ENCODE peak calls at places on chromosome 16, in four cellular contexts. H is SK-N-SH, O is K562, C is HepG2. G is an unnamed sample.

GRCh38 chr16:86151372-86151950 is 252.5 kb downstream of the IRF8 start:
- DNase-seq in H (no peak), O (no peak), C (no peak), G (no peak)

GRCh38 chr16:69017036-69017783 is 88.2 kb upstream of the HAS3 start:
- DNase-seq in H (peak; percentile 11), O (peak; percentile 11), C (no peak), G (no peak)

GRCh38 chr16:84611041-84611440 is 6.8 kb downstream of the COTL1 start:
- DNase-seq in H (peak; percentile 59), O (no peak), C (no peak), G (no peak)

GRCh38 chr16:49855280-49855821 is 561 bp downstream of the ZNF423 start:
- DNase-seq in H (peak; percentile 83), O (peak; percentile 64), C (no peak), G (peak; percentile 88)

GRCh38 chr16:62034236-62035114 is 1.8 kb downstream of the CDH8 start:
- DNase-seq in H (no peak), O (no peak), C (no peak), G (peak; percentile 19)

GRCh38 chr16:58123896-58124600 is 5.1 kb downstream of the CFAP20 start:
- DNase-seq in H (no peak), O (no peak), C (no peak), G (no peak)

GRCh38 chr16:54284319-54284930 is 2.2 kb downstream of the IRX3 start:
- DNase-seq in H (peak; percentile 57), O (no peak), C (no peak), G (peak; percentile 46)

GRCh38 chr16:67195676-67196075 is 3.3 kb upstream of the ELMO3 start:
- DNase-seq in H (no peak), O (no peak), C (no peak), G (no peak)

GRCh38 chr16:89096768-89097527 is 3.3 kb downstream of the ACSF3 start:
- DNase-seq in H (no peak), O (no peak), C (no peak), G (no peak)

GRCh38 chr16:27073733-27074132 is 7.0 kb downstream of the C16orf82 start:
- DNase-seq in H (no peak), O (no peak), C (no peak), G (no peak)

GRCh38 chr16:56869513-56870270 is 4.7 kb downstream of the SLC12A3 start:
- DNase-seq in H (no peak), O (peak; percentile 81), C (peak; percentile 77), G (peak; percentile 70)

GRCh38 chr16:17037499-17037898 is 433.3 kb downstream of the XYLT1 start:
- DNase-seq in H (no peak), O (no peak), C (no peak), G (no peak)

GRCh38 chr16:72241930-72242329 is 70.0 kb upstream of the PMFBP1 start:
- DNase-seq in H (peak; percentile 52), O (peak; percentile 16), C (peak; percentile 52), G (no peak)

GRCh38 chr16:18804540-18804939 is 3.2 kb upstream of the ARL6IP1 start:
- DNase-seq in H (no peak), O (no peak), C (no peak), G (no peak)

GRCh38 chr16:50769-51591 is 2.4 kb downstream of the POLR3K start:
- DNase-seq in H (no peak), O (no peak), C (no peak), G (no peak)

DNA sequence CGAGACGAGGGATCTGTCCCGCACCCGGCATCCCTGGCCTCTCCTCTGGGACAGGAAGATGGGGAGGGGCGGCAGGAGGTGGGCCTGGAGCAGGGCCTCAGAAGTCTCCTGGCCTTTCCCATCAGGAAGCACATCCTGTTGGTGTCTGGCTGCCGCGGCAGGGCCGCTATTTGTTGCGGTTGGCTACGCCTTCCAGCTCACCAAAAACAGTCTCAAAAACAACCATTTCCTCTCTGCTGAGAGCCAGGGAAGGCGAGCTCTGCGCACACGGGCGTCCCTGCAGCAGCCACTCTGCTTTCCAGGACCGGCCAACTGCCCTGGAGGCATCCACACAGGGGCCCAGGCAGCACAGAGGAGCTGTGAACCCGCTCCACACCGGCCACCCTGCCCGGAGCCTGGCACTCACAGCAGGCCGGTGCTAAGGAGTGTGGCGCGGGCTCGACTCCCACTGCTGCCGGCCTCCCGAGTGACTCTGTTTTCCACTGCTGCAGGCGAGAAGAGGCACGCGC is at the start of gene TMEM204:
- DNase-seq in H (peak; percentile 72), O (no peak), C (no peak), G (no peak)
- TF ChIP-seq FOXJ3 in H (no peak), O (no peak), C (no peak), G (no peak)

DNA sequence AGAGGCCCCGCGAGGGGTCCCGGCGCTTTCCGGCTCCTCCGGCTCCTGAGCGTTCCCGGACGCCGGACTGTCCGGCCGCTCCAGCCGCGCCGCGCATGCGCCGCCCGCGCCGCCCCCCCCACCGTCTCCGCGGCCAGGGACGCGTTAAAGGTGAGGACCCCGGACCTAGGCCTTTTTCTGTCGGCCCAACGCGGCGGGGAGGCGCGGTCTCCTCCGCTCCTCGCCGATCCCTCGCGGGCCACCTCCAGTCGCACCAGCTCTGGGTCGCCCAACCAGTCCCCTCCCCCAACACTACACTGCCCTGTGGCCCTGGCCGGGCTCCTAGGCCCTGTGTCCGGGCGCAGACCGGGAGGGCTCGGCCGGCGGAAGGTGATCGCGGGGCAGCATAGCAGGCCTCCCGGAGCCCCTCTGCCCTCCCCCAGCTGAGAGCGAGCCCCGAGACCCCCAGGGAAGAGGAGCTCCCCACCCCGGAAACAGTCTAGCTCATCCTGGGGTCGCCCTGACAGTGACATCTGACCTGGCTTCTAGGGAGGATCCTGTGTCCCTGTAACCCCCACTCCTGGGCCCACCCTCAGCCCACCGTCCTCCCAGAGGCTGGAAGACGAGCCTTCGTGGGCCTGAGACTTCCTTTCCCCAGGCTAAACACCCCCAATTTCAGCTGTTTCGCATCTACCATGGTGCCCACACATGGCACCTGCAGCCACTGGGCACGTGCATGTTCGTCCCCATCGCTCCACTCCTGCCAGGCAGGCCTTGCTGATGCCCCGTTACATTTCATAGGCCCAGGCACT is 14.7 kb upstream of the BCAR1 start:
- DNase-seq in H (peak; percentile 99), O (peak; percentile 95), C (peak; percentile 84), G (peak; percentile 90)
- TF ChIP-seq FOXJ3 in H (no peak), O (no peak), C (peak; percentile 32), G (no peak)

DNA sequence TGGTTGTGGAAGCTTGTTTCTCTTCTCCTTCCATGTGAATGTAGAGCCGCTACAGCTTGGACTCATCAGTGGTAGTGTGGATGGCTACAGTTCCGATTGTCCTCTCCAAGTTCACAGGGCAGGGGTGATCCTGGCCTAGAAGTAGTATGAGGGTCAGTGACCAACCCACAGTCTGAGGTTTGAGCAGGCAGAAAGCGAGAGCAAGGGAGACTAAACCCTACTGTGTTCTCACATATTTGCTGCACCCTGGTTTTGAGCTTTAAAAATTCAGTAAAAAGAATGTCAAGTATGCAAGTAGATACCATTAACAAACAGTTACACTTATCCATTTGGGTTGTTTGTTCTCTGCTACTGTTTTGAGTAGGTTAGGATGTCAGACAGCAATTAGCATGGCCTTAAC is 148.9 kb downstream of the MRTFB start:
- DNase-seq in H (no peak), O (no peak), C (peak; percentile 24), G (no peak)
- TF ChIP-seq FOXJ3 in H (no peak), O (no peak), C (no peak), G (no peak)

DNA sequence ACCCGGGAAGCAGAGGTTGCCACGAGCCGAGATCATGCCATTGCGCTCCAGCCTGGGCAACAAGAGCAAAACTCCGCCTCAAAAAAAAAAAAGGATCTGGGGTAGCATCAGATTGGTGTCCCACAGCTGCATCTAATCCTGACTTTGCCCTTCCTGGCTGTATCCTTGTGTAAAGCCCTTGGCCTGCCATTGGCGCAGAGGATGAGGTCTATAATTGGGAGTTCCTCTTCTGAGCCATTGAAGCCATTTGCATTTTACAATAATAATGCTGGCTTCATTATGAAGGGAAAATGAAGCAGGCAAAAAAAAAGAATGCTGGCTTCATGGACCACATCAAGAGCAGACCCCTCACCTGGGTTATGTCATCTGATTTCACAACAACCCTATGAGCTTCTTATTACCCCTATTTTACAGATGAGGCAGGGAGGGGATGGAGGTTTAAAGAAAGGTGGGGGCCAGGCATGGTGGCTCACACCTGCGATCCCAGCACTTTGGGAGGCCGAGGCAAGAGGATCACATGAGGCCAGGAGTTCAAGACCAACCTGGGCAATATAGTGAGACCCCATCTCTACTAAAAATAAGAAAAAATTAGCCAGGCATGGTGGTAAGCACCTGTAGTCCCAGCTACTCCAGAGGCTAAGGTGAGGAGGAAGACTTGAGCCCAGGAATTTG is 1.2 kb upstream of the LITAFD start:
- DNase-seq in H (no peak), O (no peak), C (no peak), G (no peak)
- TF ChIP-seq FOXJ3 in H (no peak), O (no peak), C (no peak), G (no peak)

GRCh38 chr16:82037251-82037650 is 2.2 kb downstream of the HSD17B2 start:
- DNase-seq in H (no peak), O (no peak), C (no peak), G (no peak)

GRCh38 chr16:82033683-82034300 is 1.3 kb upstream of the HSD17B2 start:
- DNase-seq in H (no peak), O (no peak), C (no peak), G (no peak)

GRCh38 chr16:82033006-82033405 is 2.0 kb upstream of the HSD17B2 start:
- DNase-seq in H (no peak), O (no peak), C (no peak), G (no peak)

GRCh38 chr16:82037666-82038065 is 2.6 kb downstream of the HSD17B2 start:
- DNase-seq in H (no peak), O (no peak), C (no peak), G (no peak)

GRCh38 chr16:82034981-82035612 is at the start of gene HSD17B2:
- DNase-seq in H (no peak), O (no peak), C (peak; percentile 92), G (no peak)
- TF ChIP-seq FOXJ3 in H (no peak), O (no peak), C (peak; percentile 43), G (no peak)

DNA sequence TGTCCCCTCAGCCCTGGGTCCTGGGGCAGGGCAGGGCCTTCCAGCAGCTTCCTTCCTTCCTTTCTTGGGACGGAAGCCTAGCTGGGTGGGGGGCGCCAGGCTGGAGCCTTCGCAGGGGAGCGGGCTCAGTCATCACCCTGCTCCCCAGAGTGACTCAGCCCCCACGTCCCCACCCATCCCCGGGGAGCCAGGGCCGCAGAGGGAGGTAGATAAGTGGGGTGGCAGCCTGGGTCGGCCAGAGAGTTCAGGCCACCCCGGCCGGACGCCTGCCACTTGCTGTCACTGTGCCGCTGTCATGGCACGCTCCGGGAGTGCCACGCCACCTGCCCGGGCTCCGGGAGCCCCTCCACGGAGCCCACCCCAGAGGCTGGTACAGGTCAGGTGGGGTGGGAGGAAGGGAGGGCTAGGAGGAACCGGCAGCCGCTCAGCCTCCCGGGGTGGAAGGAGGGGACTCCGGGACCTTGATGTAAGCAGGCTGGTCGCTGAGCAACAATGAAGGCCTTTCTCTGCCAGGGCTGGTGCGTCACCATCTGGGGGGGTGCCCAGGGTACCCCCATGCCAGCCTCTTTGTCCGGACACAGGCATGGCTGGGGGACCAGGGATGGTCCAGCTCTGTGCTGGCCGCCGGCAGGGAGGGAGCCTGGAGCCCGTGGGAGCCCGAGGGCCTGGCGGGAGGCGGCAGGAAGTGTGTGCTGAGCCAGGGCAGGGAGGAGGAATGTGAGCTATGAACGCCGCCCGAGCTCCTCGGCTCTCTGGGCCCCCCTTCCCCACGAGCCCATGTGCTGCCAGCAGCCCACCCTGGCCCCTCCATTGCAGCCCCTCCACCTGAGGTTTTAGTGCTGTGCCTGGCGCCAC is 6.6 kb downstream of the NHERF2 start:
- DNase-seq in H (peak; percentile 83), O (peak; percentile 66), C (peak; percentile 53), G (no peak)
- TF ChIP-seq FOXJ3 in H (no peak), O (no peak), C (no peak), G (no peak)